ENCODE peak calls at places on chromosomes 2 and 18, in eight cellular contexts. W is IMR-90, D is endothelial cell of umbilical vein, Y is spleen, G is sigmoid colon, Q is adrenal gland, U is tibial nerve, P is A549. O is an unnamed sample.

GRCh38 chr2:221571391-221572179 is 519 bp downstream of the EPHA4 start:
- DNase-seq in W (peak; percentile 37), G (peak; percentile 72), Q (peak; percentile 31), Y (peak; percentile 86), U (peak; percentile 19), D (peak; percentile 47), P (no peak), O (peak; percentile 25)

GRCh38 chr2:211035548-211036185 is 479.3 kb downstream of the CPS1 start:
- DNase-seq in P (peak; percentile 16), U (peak; percentile 24), G (no peak), Q (peak; percentile 36), D (peak; percentile 53), Y (no peak), W (peak; percentile 4), O (no peak)

GRCh38 chr18:75214766-75215515 is 4.3 kb downstream of the TSHZ1 start:
- DNase-seq in D (no peak), P (no peak), Q (no peak), U (no peak), G (no peak), W (no peak), Y (no peak), O (no peak)

GRCh38 chr2:142722086-142722485 is 155.4 kb upstream of the KYNU start:
- DNase-seq in Y (no peak), P (no peak), D (no peak), Q (no peak), U (no peak), W (no peak), G (no peak), O (no peak)

GRCh38 chr2:196183172-196183473 is 11.7 kb upstream of the STK17B start:
- DNase-seq in W (no peak), G (no peak), Q (no peak), U (no peak), D (no peak), Y (no peak), P (no peak), O (no peak)

GRCh38 chr2:65186093-65186868 is 41.4 kb upstream of the ACTR2 start:
- DNase-seq in G (no peak), W (no peak), Q (no peak), P (no peak), Y (no peak), U (no peak), D (peak; percentile 91), O (no peak)

GRCh38 chr2:207133862-207134519 is 31.8 kb downstream of the KLF7 start:
- DNase-seq in G (peak; percentile 93), U (peak; percentile 89), P (peak; percentile 39), Q (peak; percentile 42), D (peak; percentile 86), Y (no peak), W (peak; percentile 89), O (no peak)

GRCh38 chr2:106314427-106314826 is 120.3 kb upstream of the UXS1 start:
- DNase-seq in U (no peak), G (no peak), Q (no peak), P (no peak), Y (no peak), D (no peak), W (no peak), O (no peak)

GRCh38 chr2:157899125-157899839 is 23.2 kb upstream of the ACVR1 start:
- DNase-seq in W (no peak), Y (no peak), G (no peak), P (no peak), D (no peak), U (no peak), Q (no peak), O (no peak)

GRCh38 chr18:3649135-3649558 is 199.2 kb downstream of the TGIF1 start:
- DNase-seq in W (peak; percentile 37), D (no peak), G (no peak), Y (no peak), Q (no peak), U (no peak), P (no peak), O (no peak)

GRCh38 chr2:23992931-23993330 is 17.0 kb upstream of the MFSD2B start:
- DNase-seq in D (no peak), U (no peak), Y (no peak), Q (no peak), G (no peak), P (no peak), W (no peak), O (no peak)

GRCh38 chr2:74096061-74096460 is 51.7 kb downstream of the BOLA3 start:
- DNase-seq in W (no peak), Q (no peak), D (no peak), U (no peak), G (no peak), P (no peak), Y (no peak), O (no peak)

GRCh38 chr2:20106746-20107145 is 55.3 kb upstream of the LAPTM4A start:
- DNase-seq in Y (no peak), W (no peak), P (no peak), G (no peak), D (peak; percentile 27), Q (peak; percentile 61), U (no peak), O (no peak)

GRCh38 chr18:22203035-22203434 is 33.6 kb downstream of the GATA6 start:
- DNase-seq in P (no peak), Y (no peak), D (no peak), G (no peak), W (no peak), Q (no peak), U (no peak), O (no peak)

GRCh38 chr18:60259052-60259681 is 113.4 kb downstream of the MC4R start:
- DNase-seq in Y (no peak), D (no peak), U (no peak), Q (no peak), G (no peak), P (no peak), W (peak; percentile 38), O (no peak)

GRCh38 chr2:180975585-180975984 is 4.8 kb upstream of the UBE2E3 start:
- DNase-seq in Q (no peak), P (no peak), Y (no peak), U (no peak), D (no peak), W (no peak), G (no peak), O (no peak)
- TF ChIP-seq POLR2A in Q (no peak), P (no peak), Y (no peak), U (no peak), D (no peak), W (no peak), G (no peak), O (no peak)

GRCh38 chr2:71331581-71332412 is at the start of gene ZNF638:
- DNase-seq in G (peak; percentile 96), D (peak; percentile 94), Y (peak; percentile 98), U (peak; percentile 82), W (peak; percentile 89), Q (peak; percentile 94), P (peak; percentile 94), O (peak; percentile 87)
- TF ChIP-seq POLR2A in G (peak; percentile 94), D (peak; percentile 89), Y (no peak), U (peak; percentile 88), W (peak; percentile 87), Q (peak; percentile 92), P (peak; percentile 90), O (peak; percentile 88)

DNA sequence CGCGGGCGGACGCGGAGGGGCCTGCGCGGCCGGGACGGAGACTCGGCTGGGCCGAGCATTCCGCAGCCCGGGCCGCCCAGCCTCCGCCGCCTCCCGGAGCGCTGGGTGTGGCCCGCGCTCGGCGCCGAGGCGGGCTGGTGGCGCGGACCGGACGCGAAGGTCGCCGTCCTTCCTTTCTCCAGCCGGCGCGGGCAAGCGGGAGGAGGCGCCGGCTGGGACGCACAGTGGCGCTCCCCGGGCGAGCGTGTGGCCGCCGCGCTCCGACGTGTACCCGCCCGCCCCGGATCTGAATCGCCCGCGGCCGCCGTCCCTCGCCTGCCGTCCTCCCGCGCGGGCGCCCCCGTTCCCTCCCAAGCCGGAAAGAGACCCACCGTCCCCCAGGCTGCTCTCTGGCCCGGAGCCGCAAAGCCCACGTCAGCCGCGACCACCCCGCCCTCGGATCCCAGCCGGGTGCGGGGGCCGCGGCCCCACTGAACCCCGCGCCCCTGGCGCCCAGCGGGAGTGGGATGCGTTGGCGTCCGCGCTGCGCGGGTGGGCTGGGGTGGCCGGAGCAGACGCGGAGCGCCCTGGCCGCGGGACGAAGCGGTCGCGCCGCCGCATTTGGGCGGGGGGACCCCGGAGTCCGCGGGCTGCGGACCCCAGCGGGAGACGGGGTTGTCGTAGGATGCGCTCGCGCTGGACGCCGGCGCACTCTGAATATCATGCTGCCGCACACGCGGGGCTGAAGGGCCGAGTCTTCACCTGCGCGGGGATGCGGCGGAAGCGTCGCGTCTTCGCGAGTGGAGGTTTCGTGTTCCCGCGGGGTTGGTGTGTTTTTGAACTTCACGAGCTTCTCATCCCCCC is 697 bp downstream of the SPATS2L start:
- DNase-seq in G (peak; percentile 70), U (peak; percentile 26), Y (peak; percentile 83), P (peak; percentile 42), W (no peak), D (peak; percentile 37), Q (peak; percentile 58), O (no peak)
- TF ChIP-seq POLR2A in G (no peak), U (no peak), Y (no peak), P (peak; percentile 24), W (no peak), D (no peak), Q (no peak), O (peak; percentile 21)

DNA sequence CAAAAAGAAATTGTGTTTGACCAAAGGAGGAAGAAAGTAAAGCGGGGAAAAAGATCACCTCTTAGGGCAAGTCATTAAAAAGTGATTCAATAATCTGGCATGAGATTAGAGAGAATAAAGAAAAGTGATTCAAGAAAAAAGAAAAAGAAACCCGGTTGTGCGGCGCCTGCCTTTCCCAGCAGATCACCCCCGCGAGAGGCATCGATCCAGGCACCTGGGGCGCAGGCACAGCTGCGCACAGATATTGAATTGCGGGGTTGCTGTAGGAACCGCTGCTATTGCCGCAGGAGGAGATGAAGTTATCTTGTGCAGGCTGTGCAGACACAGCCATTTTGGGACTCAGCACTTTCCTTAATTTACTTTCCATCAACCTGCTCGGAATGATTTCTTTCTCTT is 71.2 kb downstream of the PLB1 start:
- DNase-seq in W (no peak), P (peak; percentile 17), G (peak; percentile 61), Y (no peak), U (no peak), Q (peak; percentile 37), D (no peak), O (no peak)
- TF ChIP-seq POLR2A in W (no peak), P (no peak), G (no peak), Y (no peak), U (no peak), Q (no peak), D (no peak), O (no peak)

O was measured in GM12892.